ENCODE peak calls at places on chromosomes 16 and 17, in seven cellular contexts. D is activated T-helper 9 cell treated with anti-CD3 and anti-CD28 coated beads, Interleukin-2, amount 50 U/mL, for 16 hours; C is AG10803; Z is iris pigment epithelial cell; O is GM10248; G is AML-193; J is brain pericyte. L is an unnamed sample.

GRCh38 chr17:48854774-48855476 is 24.1 kb downstream of the CALCOCO2 start:
- DNase-seq in D (no peak), C (no peak), Z (no peak), O (no peak), G (no peak), J (no peak), L (no peak)

GRCh38 chr16:19283637-19284036 is 1.9 kb upstream of the CLEC19A start:
- DNase-seq in D (no peak), C (no peak), Z (no peak), O (no peak), G (no peak), J (no peak), L (no peak)

GRCh38 chr17:31295489-31295871 is 1.6 kb downstream of the OMG start:
- DNase-seq in D (no peak), C (no peak), Z (no peak), O (no peak), G (no peak), J (no peak), L (no peak)

GRCh38 chr17:521561-522325 is 169.1 kb upstream of the RPH3AL start:
- DNase-seq in D (no peak), C (no peak), Z (peak), O (no peak), G (no peak), J (no peak), L (no peak)

GRCh38 chr16:19835989-19836421 is 48.6 kb downstream of the GPRC5B start:
- DNase-seq in D (no peak), C (peak), Z (peak), O (no peak), G (no peak), J (no peak), L (no peak)

GRCh38 chr17:77742579-77742978 is 215.9 kb upstream of the TNRC6C start:
- DNase-seq in D (no peak), C (no peak), Z (no peak), O (no peak), G (no peak), J (no peak), L (no peak)

GRCh38 chr16:760065-760464 is 469 bp upstream of the MSLN start:
- DNase-seq in D (no peak), C (no peak), Z (no peak), O (no peak), G (no peak), J (no peak), L (no peak)

GRCh38 chr17:45784583-45785372 is 658 bp downstream of the CRHR1 start:
- DNase-seq in D (no peak), C (no peak), Z (peak), O (peak), G (no peak), J (no peak), L (peak)